ENCODE peak calls at places on chromosome 3, in four cellular contexts. C is neural crest cell, J is AG04450, M is lower lobe of right lung. Z is an unnamed sample.

GRCh38 chr3:129934234-129935123 is 40.0 kb upstream of the TRH start:
- DNase-seq in C (peak), M (no peak), J (no peak), Z (no peak)

GRCh38 chr3:185651971-185652370 is 65.9 kb downstream of the SENP2 start:
- DNase-seq in M (no peak), J (no peak), C (no peak), Z (no peak)

GRCh38 chr3:59663076-59663850 is 613.4 kb upstream of the CFAP20DC start:
- DNase-seq in J (no peak), M (no peak), C (no peak), Z (no peak)

GRCh38 chr3:109683746-109684145 is 346.4 kb upstream of the DPPA4 start:
- DNase-seq in C (no peak), M (no peak), J (no peak), Z (no peak)

GRCh38 chr3:123138819-123139517 is 62.8 kb upstream of the SEC22A start:
- DNase-seq in M (no peak), C (no peak), J (no peak), Z (peak)

GRCh38 chr3:62355703-62356102 is 17.6 kb downstream of the FEZF2 start:
- DNase-seq in C (no peak), J (no peak), M (no peak), Z (no peak)

GRCh38 chr3:35908366-35909232 is 269.3 kb downstream of the ARPP21 start:
- DNase-seq in J (peak), M (peak), C (peak), Z (peak)

GRCh38 chr3:141454055-141454454 is 32.8 kb upstream of the RASA2 start:
- DNase-seq in C (no peak), M (no peak), J (no peak), Z (no peak)

GRCh38 chr3:195119461-195120198 is 151.3 kb downstream of the XXYLT1 start:
- DNase-seq in J (peak), C (peak), M (no peak), Z (peak)

GRCh38 chr3:66723231-66723630 is 222.4 kb upstream of the LRIG1 start:
- DNase-seq in J (no peak), C (no peak), M (no peak), Z (no peak)

GRCh38 chr3:127674793-127675189 is 2.0 kb downstream of the ABTB1 start:
- DNase-seq in M (no peak), J (no peak), C (no peak), Z (no peak)

GRCh38 chr3:20054549-20054987 is 14.3 kb downstream of the KAT2B start:
- DNase-seq in M (no peak), J (no peak), C (no peak), Z (no peak)

GRCh38 chr3:30890907-30891306 is 3.6 kb downstream of the GADL1 start:
- DNase-seq in M (no peak), J (no peak), C (no peak), Z (no peak)

GRCh38 chr3:105970283-105970682 is 101.5 kb upstream of the CBLB start:
- DNase-seq in C (no peak), J (peak), M (peak), Z (peak)

GRCh38 chr3:144221771-144222170 is 250.1 kb downstream of the DIPK2A start:
- DNase-seq in C (no peak), J (no peak), M (no peak), Z (no peak)

GRCh38 chr3:69890094-69890493 is 109.4 kb upstream of the SAMMSON start:
- DNase-seq in M (no peak), C (no peak), J (no peak), Z (no peak)

GRCh38 chr3:193130576-193130975 is 110.4 kb upstream of the PLAAT1 start:
- DNase-seq in C (no peak), J (no peak), M (no peak), Z (no peak)

GRCh38 chr3:14216257-14217048 is 37.8 kb downstream of the LSM3 start:
- DNase-seq in C (peak), M (no peak), J (no peak), Z (no peak)

GRCh38 chr3:44066806-44067205 is 174.9 kb upstream of the TOPAZ1 start:
- DNase-seq in J (no peak), C (no peak), M (no peak), Z (no peak)

GRCh38 chr3:147797095-147797494 is 387.9 kb downstream of the ZIC1 start:
- DNase-seq in M (no peak), C (no peak), J (no peak), Z (no peak)

GRCh38 chr3:112333002-112333385 is at the start of gene CD200:
- DNase-seq in C (peak), M (peak), J (no peak), Z (no peak)

GRCh38 chr3:49701388-49702077 is 12.2 kb downstream of the RNF123 start:
- DNase-seq in M (no peak), C (no peak), J (no peak), Z (no peak)

GRCh38 chr3:30269751-30270445 is 336.5 kb upstream of the TGFBR2 start:
- DNase-seq in C (no peak), M (no peak), J (no peak), Z (no peak)

GRCh38 chr3:105039004-105039403 is 327.7 kb upstream of the ALCAM start:
- DNase-seq in J (no peak), M (no peak), C (no peak), Z (no peak)

GRCh38 chr3:175940881-175941280 is 1081.7 kb downstream of the NAALADL2 start:
- DNase-seq in J (no peak), C (no peak), M (no peak), Z (no peak)

GRCh38 chr3:13710251-13710650 is 161.3 kb downstream of the FBLN2 start:
- DNase-seq in J (no peak), M (no peak), C (no peak), Z (no peak)

GRCh38 chr3:67017211-67017610 is 19.1 kb downstream of the KBTBD8 start:
- DNase-seq in J (no peak), C (no peak), M (no peak), Z (no peak)

GRCh38 chr3:159637895-159638542 is 350.6 kb upstream of the IL12A start:
- DNase-seq in J (peak), C (no peak), M (no peak), Z (no peak)

GRCh38 chr3:52399131-52399530 is 45.8 kb downstream of the SEMA3G start:
- DNase-seq in M (peak), J (no peak), C (no peak), Z (no peak)

GRCh38 chr3:25007974-25008658 is 419.9 kb upstream of the RARB start:
- DNase-seq in J (no peak), C (no peak), M (no peak), Z (no peak)

GRCh38 chr3:39383913-39384664 is 919 bp downstream of the SLC25A38 start:
- DNase-seq in C (peak), M (peak), J (peak), Z (peak)

GRCh38 chr3:67241084-67241483 is 243.0 kb downstream of the KBTBD8 start:
- DNase-seq in C (no peak), J (no peak), M (no peak), Z (no peak)

GRCh38 chr3:139758654-139759291 is 81.0 kb upstream of the NMNAT3 start:
- DNase-seq in M (no peak), C (no peak), J (no peak), Z (peak)

GRCh38 chr3:139755551-139755950 is 77.8 kb upstream of the NMNAT3 start:
- DNase-seq in J (no peak), M (no peak), C (no peak), Z (no peak)

GRCh38 chr3:139756529-139757103 is 78.8 kb upstream of the NMNAT3 start:
- DNase-seq in M (no peak), C (no peak), J (no peak), Z (no peak)

GRCh38 chr3:139759470-139759869 is 81.7 kb upstream of the NMNAT3 start:
- DNase-seq in C (no peak), J (no peak), M (no peak), Z (no peak)

DNA sequence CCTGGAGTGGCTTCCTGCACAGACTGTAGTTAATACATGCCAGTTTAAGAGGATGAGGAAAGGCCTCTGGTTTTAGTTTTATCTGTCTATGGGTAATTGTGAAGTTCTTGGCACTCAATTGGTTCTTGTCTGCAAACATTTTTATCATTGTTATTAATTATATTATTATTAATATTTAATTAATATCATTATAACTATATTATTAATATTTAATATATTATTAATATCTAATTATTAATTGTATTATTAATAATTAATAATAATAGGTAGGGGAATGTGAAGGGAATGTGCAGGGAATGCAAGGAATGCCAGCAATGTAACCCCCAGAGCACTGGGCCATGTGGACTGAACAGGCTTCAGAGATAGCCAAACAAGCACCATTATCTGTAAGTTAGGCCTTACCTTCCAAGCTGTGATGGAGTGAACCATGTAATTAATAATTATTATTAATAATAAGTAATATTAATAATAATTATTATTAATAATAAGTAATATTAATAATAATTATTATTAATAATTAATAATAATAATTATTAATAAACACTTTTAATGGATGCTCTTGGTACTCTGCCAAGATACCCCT is 79.8 kb upstream of the NMNAT3 start:
- DNase-seq in C (no peak), J (no peak), M (no peak), Z (no peak)
- TF ChIP-seq CTCF in C (no peak), J (no peak), M (no peak), Z (no peak)

DNA sequence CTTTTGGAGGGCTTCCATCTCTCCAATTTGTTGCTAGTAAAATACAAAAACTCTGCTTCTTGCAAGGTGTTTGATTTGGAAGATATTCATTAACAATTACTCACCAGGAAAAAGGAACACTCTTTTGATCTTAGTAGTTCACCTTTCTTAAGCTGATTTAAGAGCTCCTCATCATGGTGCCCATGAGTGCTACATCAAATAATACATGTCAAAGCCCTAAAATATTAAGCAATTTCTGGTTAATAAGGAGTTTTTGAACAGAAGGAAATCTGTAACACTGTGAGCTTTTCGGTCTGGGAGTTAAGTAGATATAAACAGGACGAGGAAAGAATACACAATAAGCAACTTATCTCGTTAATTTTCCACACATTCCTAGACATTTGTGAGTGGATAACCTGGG is 83.9 kb upstream of the DCBLD2 start:
- DNase-seq in M (no peak), J (no peak), C (no peak), Z (no peak)
- TF ChIP-seq CTCF in M (no peak), J (no peak), C (no peak), Z (no peak)

DNA sequence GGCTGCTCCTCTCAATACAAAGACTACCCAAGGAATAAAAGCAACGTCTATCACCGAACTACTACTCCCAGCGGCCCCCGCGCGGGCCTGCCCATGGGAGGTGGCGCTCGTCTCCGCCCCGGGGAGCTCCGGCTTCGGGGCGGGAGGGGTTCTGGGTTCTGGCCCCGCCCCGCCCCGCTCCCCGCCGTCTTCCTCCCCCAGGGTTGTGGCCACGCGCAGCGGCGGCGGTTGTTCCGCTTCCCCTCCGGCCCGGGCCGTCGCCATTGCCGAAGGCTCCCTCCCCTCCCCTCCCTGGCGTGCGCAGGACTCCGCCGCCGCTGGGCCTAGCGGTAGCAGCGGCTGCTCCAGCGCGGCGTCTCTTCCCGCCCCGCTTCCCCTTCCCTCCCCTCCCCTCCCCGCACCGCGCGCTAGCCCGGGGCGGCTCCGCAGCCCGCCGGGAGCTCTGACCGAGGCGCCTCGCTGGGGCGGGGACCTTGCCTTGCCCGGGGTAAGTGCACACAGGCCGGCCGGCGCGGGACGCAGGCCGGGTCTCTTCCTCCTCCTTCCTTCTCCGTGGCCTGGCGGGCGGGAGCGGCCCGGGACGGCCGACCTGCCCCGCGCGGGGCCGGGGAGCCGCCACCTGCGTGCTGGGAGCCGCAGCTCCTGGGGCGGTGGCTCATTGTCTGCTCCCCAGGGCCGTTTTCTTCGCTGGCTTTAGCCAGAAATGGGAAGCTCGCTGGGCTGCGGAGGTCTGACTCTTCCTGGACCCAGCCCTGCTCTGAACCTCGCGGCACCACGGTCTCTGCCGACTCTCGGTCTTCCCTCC is at the start of gene PAK2:
- DNase-seq in M (peak), C (peak), J (peak), Z (peak)
- TF ChIP-seq CTCF in M (peak), C (no peak), J (no peak), Z (no peak)

GRCh38 chr3:133494469-133494868 is 79.0 kb upstream of the CDV3 start:
- DNase-seq in J (no peak), M (no peak), C (peak), Z (no peak)
- TF ChIP-seq CTCF in J (peak), M (peak), C (peak), Z (peak)

GRCh38 chr3:98587654-98588532 is 5.5 kb downstream of the CPOX start:
- DNase-seq in M (no peak), J (no peak), C (no peak), Z (no peak)
- TF ChIP-seq CTCF in M (no peak), J (peak), C (peak), Z (peak)

GRCh38 chr3:155946178-155946577 is 75.7 kb downstream of the GMPS start:
- DNase-seq in M (no peak), C (no peak), J (peak), Z (peak)

GRCh38 chr3:155944081-155944480 is 73.6 kb downstream of the GMPS start:
- DNase-seq in J (no peak), M (no peak), C (no peak), Z (no peak)

GRCh38 chr3:155938409-155938808 is 68.0 kb downstream of the GMPS start:
- DNase-seq in M (no peak), C (no peak), J (peak), Z (no peak)

DNA sequence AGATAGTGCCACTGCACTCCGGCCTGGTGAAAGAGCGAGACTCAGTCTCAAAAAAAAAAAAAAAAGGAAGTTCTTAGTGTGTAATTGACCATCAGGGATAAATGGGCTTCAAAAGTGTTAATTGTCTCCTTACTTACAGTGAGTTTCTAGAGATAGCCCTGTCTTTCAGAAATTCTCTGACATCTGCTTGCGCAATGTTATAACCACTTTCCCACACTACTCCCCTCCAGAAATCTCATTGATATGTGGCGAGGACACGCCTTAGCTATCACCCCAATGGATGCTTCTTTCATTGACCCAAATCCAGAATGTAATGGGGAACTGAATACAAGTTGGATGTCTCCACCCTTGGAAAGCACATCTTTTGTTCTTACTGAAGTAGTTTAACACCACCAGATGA is 70.9 kb downstream of the GMPS start:
- DNase-seq in J (no peak), M (no peak), C (no peak), Z (no peak)
- TF ChIP-seq CTCF in J (no peak), M (no peak), C (no peak), Z (no peak)

GRCh38 chr3:99236576-99236975 is 335.1 kb upstream of the DCBLD2 start:
- DNase-seq in M (no peak), C (no peak), J (no peak), Z (no peak)

DNA sequence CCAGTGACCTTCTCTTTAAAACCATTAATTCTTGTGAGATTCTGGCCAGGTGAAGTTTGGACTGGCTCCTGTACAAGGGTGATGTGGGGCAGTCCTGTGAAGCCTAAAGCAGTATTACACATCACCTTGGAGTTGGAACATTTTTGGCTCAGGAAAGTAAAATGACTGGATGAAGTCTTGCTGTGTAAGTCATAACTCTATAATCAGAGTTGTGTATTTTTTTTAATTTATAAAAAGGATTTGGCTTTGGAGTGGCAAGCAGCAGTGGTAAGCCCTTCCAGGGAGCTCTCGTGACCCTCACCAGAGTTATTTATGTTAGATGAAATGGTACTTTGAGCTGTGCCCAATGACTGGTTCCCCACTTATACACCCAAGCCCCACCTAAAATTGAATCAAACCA is 331.2 kb upstream of the DCBLD2 start:
- DNase-seq in M (no peak), J (no peak), C (no peak), Z (no peak)
- TF ChIP-seq CTCF in M (no peak), J (no peak), C (no peak), Z (no peak)

Z was measured in AG09319.